ENCODE peak calls at places on chromosomes 11 and 22, in nine cellular contexts. One of them, this sample, is unnamed.

GRCh38 chr22:50015451-50016307 is 3.1 kb upstream of the IL17REL start:
- DNase-seq in HFF-Myc: no peak
- DNase-seq in stimulated activated CD8-positive, alpha-beta memory T cell treated with anti-CD3 and anti-CD28 coated beads, Interleukin-12 subunit alpha, Interleukin-12 subunit beta, amount 100 ng/mL, for 1 hour: no peak
- DNase-seq in PC-9: no peak
- DNase-seq in iris pigment epithelial cell: no peak
- DNase-seq in activated T-cell treated with anti-CD3 and anti-CD28 coated beads for 1 hour: no peak
- DNase-seq in iPS-NIHi11: peak; percentile 26
- DNase-seq in type B pancreatic cell: peak; percentile 68
- DNase-seq in HCEC 1CT: no peak
- DNase-seq in this sample: no peak

GRCh38 chr22:43247546-43248260 is 60.8 kb upstream of the TTLL12 start:
- DNase-seq in HFF-Myc: no peak
- DNase-seq in stimulated activated CD8-positive, alpha-beta memory T cell treated with anti-CD3 and anti-CD28 coated beads, Interleukin-12 subunit alpha, Interleukin-12 subunit beta, amount 100 ng/mL, for 1 hour: no peak
- DNase-seq in PC-9: no peak
- DNase-seq in iris pigment epithelial cell: no peak
- DNase-seq in activated T-cell treated with anti-CD3 and anti-CD28 coated beads for 1 hour: no peak
- DNase-seq in iPS-NIHi11: no peak
- DNase-seq in type B pancreatic cell: no peak
- DNase-seq in HCEC 1CT: no peak
- DNase-seq in this sample: no peak

GRCh38 chr11:104870910-104871309 is 27.4 kb downstream of the CASP12 start:
- DNase-seq in HFF-Myc: no peak
- DNase-seq in stimulated activated CD8-positive, alpha-beta memory T cell treated with anti-CD3 and anti-CD28 coated beads, Interleukin-12 subunit alpha, Interleukin-12 subunit beta, amount 100 ng/mL, for 1 hour: no peak
- DNase-seq in PC-9: no peak
- DNase-seq in iris pigment epithelial cell: peak; percentile 28
- DNase-seq in activated T-cell treated with anti-CD3 and anti-CD28 coated beads for 1 hour: no peak
- DNase-seq in iPS-NIHi11: no peak
- DNase-seq in type B pancreatic cell: no peak
- DNase-seq in HCEC 1CT: no peak
- DNase-seq in this sample: no peak

GRCh38 chr11:131002145-131002544 is 85.9 kb upstream of the SNX19 start:
- DNase-seq in HFF-Myc: no peak
- DNase-seq in stimulated activated CD8-positive, alpha-beta memory T cell treated with anti-CD3 and anti-CD28 coated beads, Interleukin-12 subunit alpha, Interleukin-12 subunit beta, amount 100 ng/mL, for 1 hour: no peak
- DNase-seq in PC-9: no peak
- DNase-seq in iris pigment epithelial cell: no peak
- DNase-seq in activated T-cell treated with anti-CD3 and anti-CD28 coated beads for 1 hour: no peak
- DNase-seq in iPS-NIHi11: no peak
- DNase-seq in type B pancreatic cell: no peak
- DNase-seq in HCEC 1CT: no peak
- DNase-seq in this sample: no peak

GRCh38 chr11:92739020-92739419 is 230.4 kb upstream of the MTNR1B start:
- DNase-seq in HFF-Myc: no peak
- DNase-seq in stimulated activated CD8-positive, alpha-beta memory T cell treated with anti-CD3 and anti-CD28 coated beads, Interleukin-12 subunit alpha, Interleukin-12 subunit beta, amount 100 ng/mL, for 1 hour: no peak
- DNase-seq in PC-9: no peak
- DNase-seq in iris pigment epithelial cell: peak; percentile 27
- DNase-seq in activated T-cell treated with anti-CD3 and anti-CD28 coated beads for 1 hour: no peak
- DNase-seq in iPS-NIHi11: no peak
- DNase-seq in type B pancreatic cell: no peak
- DNase-seq in HCEC 1CT: no peak
- DNase-seq in this sample: no peak

GRCh38 chr22:35205956-35206355 is 51.3 kb upstream of the HMGXB4 start:
- DNase-seq in HFF-Myc: no peak
- DNase-seq in stimulated activated CD8-positive, alpha-beta memory T cell treated with anti-CD3 and anti-CD28 coated beads, Interleukin-12 subunit alpha, Interleukin-12 subunit beta, amount 100 ng/mL, for 1 hour: no peak
- DNase-seq in PC-9: no peak
- DNase-seq in iris pigment epithelial cell: peak; percentile 14
- DNase-seq in activated T-cell treated with anti-CD3 and anti-CD28 coated beads for 1 hour: no peak
- DNase-seq in iPS-NIHi11: no peak
- DNase-seq in type B pancreatic cell: no peak
- DNase-seq in HCEC 1CT: peak; percentile 70
- DNase-seq in this sample: no peak

GRCh38 chr22:45218974-45219373 is 21.7 kb downstream of the KIAA0930 start:
- DNase-seq in HFF-Myc: no peak
- DNase-seq in stimulated activated CD8-positive, alpha-beta memory T cell treated with anti-CD3 and anti-CD28 coated beads, Interleukin-12 subunit alpha, Interleukin-12 subunit beta, amount 100 ng/mL, for 1 hour: no peak
- DNase-seq in PC-9: no peak
- DNase-seq in iris pigment epithelial cell: no peak
- DNase-seq in activated T-cell treated with anti-CD3 and anti-CD28 coated beads for 1 hour: no peak
- DNase-seq in iPS-NIHi11: no peak
- DNase-seq in type B pancreatic cell: no peak
- DNase-seq in HCEC 1CT: no peak
- DNase-seq in this sample: no peak

GRCh38 chr11:96567193-96567592 is 177.4 kb downstream of the JRKL start:
- DNase-seq in HFF-Myc: no peak
- DNase-seq in stimulated activated CD8-positive, alpha-beta memory T cell treated with anti-CD3 and anti-CD28 coated beads, Interleukin-12 subunit alpha, Interleukin-12 subunit beta, amount 100 ng/mL, for 1 hour: no peak
- DNase-seq in PC-9: no peak
- DNase-seq in iris pigment epithelial cell: peak; percentile 1
- DNase-seq in activated T-cell treated with anti-CD3 and anti-CD28 coated beads for 1 hour: no peak
- DNase-seq in iPS-NIHi11: no peak
- DNase-seq in type B pancreatic cell: no peak
- DNase-seq in HCEC 1CT: peak; percentile 18
- DNase-seq in this sample: no peak

GRCh38 chr11:32386770-32387377 is 48.5 kb downstream of the WT1 start:
- DNase-seq in HFF-Myc: peak; percentile 6
- DNase-seq in stimulated activated CD8-positive, alpha-beta memory T cell treated with anti-CD3 and anti-CD28 coated beads, Interleukin-12 subunit alpha, Interleukin-12 subunit beta, amount 100 ng/mL, for 1 hour: no peak
- DNase-seq in PC-9: no peak
- DNase-seq in iris pigment epithelial cell: peak; percentile 28
- DNase-seq in activated T-cell treated with anti-CD3 and anti-CD28 coated beads for 1 hour: no peak
- DNase-seq in iPS-NIHi11: no peak
- DNase-seq in type B pancreatic cell: no peak
- DNase-seq in HCEC 1CT: peak; percentile 81
- DNase-seq in this sample: no peak

GRCh38 chr11:102730036-102730815 is 5.5 kb upstream of the MMP8 start:
- DNase-seq in HFF-Myc: peak; percentile 81
- DNase-seq in stimulated activated CD8-positive, alpha-beta memory T cell treated with anti-CD3 and anti-CD28 coated beads, Interleukin-12 subunit alpha, Interleukin-12 subunit beta, amount 100 ng/mL, for 1 hour: no peak
- DNase-seq in PC-9: no peak
- DNase-seq in iris pigment epithelial cell: peak; percentile 13
- DNase-seq in activated T-cell treated with anti-CD3 and anti-CD28 coated beads for 1 hour: no peak
- DNase-seq in iPS-NIHi11: no peak
- DNase-seq in type B pancreatic cell: no peak
- DNase-seq in HCEC 1CT: peak; percentile 20
- DNase-seq in this sample: no peak

GRCh38 chr11:120295110-120295509 is 30.0 kb upstream of the TLCD5 start:
- DNase-seq in HFF-Myc: no peak
- DNase-seq in stimulated activated CD8-positive, alpha-beta memory T cell treated with anti-CD3 and anti-CD28 coated beads, Interleukin-12 subunit alpha, Interleukin-12 subunit beta, amount 100 ng/mL, for 1 hour: no peak
- DNase-seq in PC-9: peak; percentile 58
- DNase-seq in iris pigment epithelial cell: no peak
- DNase-seq in activated T-cell treated with anti-CD3 and anti-CD28 coated beads for 1 hour: no peak
- DNase-seq in iPS-NIHi11: no peak
- DNase-seq in type B pancreatic cell: no peak
- DNase-seq in HCEC 1CT: no peak
- DNase-seq in this sample: no peak

GRCh38 chr11:88280673-88281316 is 56.7 kb downstream of the CTSC start:
- DNase-seq in HFF-Myc: no peak
- DNase-seq in stimulated activated CD8-positive, alpha-beta memory T cell treated with anti-CD3 and anti-CD28 coated beads, Interleukin-12 subunit alpha, Interleukin-12 subunit beta, amount 100 ng/mL, for 1 hour: no peak
- DNase-seq in PC-9: no peak
- DNase-seq in iris pigment epithelial cell: peak; percentile 19
- DNase-seq in activated T-cell treated with anti-CD3 and anti-CD28 coated beads for 1 hour: no peak
- DNase-seq in iPS-NIHi11: no peak
- DNase-seq in type B pancreatic cell: no peak
- DNase-seq in HCEC 1CT: no peak
- DNase-seq in this sample: no peak

GRCh38 chr11:87926250-87926970 is 248.8 kb downstream of the RAB38 start:
- DNase-seq in HFF-Myc: peak; percentile 44
- DNase-seq in stimulated activated CD8-positive, alpha-beta memory T cell treated with anti-CD3 and anti-CD28 coated beads, Interleukin-12 subunit alpha, Interleukin-12 subunit beta, amount 100 ng/mL, for 1 hour: no peak
- DNase-seq in PC-9: peak; percentile 38
- DNase-seq in iris pigment epithelial cell: peak; percentile 81
- DNase-seq in activated T-cell treated with anti-CD3 and anti-CD28 coated beads for 1 hour: no peak
- DNase-seq in iPS-NIHi11: peak; percentile 8
- DNase-seq in type B pancreatic cell: no peak
- DNase-seq in HCEC 1CT: peak; percentile 67
- DNase-seq in this sample: no peak

GRCh38 chr11:127037001-127037400 is 36.4 kb upstream of the KIRREL3 start:
- DNase-seq in HFF-Myc: no peak
- DNase-seq in stimulated activated CD8-positive, alpha-beta memory T cell treated with anti-CD3 and anti-CD28 coated beads, Interleukin-12 subunit alpha, Interleukin-12 subunit beta, amount 100 ng/mL, for 1 hour: no peak
- DNase-seq in PC-9: no peak
- DNase-seq in iris pigment epithelial cell: no peak
- DNase-seq in activated T-cell treated with anti-CD3 and anti-CD28 coated beads for 1 hour: no peak
- DNase-seq in iPS-NIHi11: peak; percentile 14
- DNase-seq in type B pancreatic cell: no peak
- DNase-seq in HCEC 1CT: no peak
- DNase-seq in this sample: no peak

GRCh38 chr11:126791446-126791845 is 209.1 kb downstream of the KIRREL3 start:
- DNase-seq in HFF-Myc: no peak
- DNase-seq in stimulated activated CD8-positive, alpha-beta memory T cell treated with anti-CD3 and anti-CD28 coated beads, Interleukin-12 subunit alpha, Interleukin-12 subunit beta, amount 100 ng/mL, for 1 hour: no peak
- DNase-seq in PC-9: no peak
- DNase-seq in iris pigment epithelial cell: no peak
- DNase-seq in activated T-cell treated with anti-CD3 and anti-CD28 coated beads for 1 hour: no peak
- DNase-seq in iPS-NIHi11: peak; percentile 76
- DNase-seq in type B pancreatic cell: no peak
- DNase-seq in HCEC 1CT: no peak
- DNase-seq in this sample: no peak

GRCh38 chr11:84884836-84885235 is 742.3 kb downstream of the DLG2 start:
- DNase-seq in HFF-Myc: no peak
- DNase-seq in stimulated activated CD8-positive, alpha-beta memory T cell treated with anti-CD3 and anti-CD28 coated beads, Interleukin-12 subunit alpha, Interleukin-12 subunit beta, amount 100 ng/mL, for 1 hour: no peak
- DNase-seq in PC-9: no peak
- DNase-seq in iris pigment epithelial cell: no peak
- DNase-seq in activated T-cell treated with anti-CD3 and anti-CD28 coated beads for 1 hour: no peak
- DNase-seq in iPS-NIHi11: no peak
- DNase-seq in type B pancreatic cell: no peak
- DNase-seq in HCEC 1CT: no peak
- DNase-seq in this sample: no peak

GRCh38 chr11:80241766-80242165 is 800.9 kb upstream of the TENM4 start:
- DNase-seq in HFF-Myc: no peak
- DNase-seq in stimulated activated CD8-positive, alpha-beta memory T cell treated with anti-CD3 and anti-CD28 coated beads, Interleukin-12 subunit alpha, Interleukin-12 subunit beta, amount 100 ng/mL, for 1 hour: no peak
- DNase-seq in PC-9: no peak
- DNase-seq in iris pigment epithelial cell: peak; percentile 44
- DNase-seq in activated T-cell treated with anti-CD3 and anti-CD28 coated beads for 1 hour: no peak
- DNase-seq in iPS-NIHi11: no peak
- DNase-seq in type B pancreatic cell: no peak
- DNase-seq in HCEC 1CT: no peak
- DNase-seq in this sample: no peak

GRCh38 chr22:43887391-43887790 is 4.4 kb downstream of the PNPLA5 start:
- DNase-seq in HFF-Myc: no peak
- DNase-seq in stimulated activated CD8-positive, alpha-beta memory T cell treated with anti-CD3 and anti-CD28 coated beads, Interleukin-12 subunit alpha, Interleukin-12 subunit beta, amount 100 ng/mL, for 1 hour: no peak
- DNase-seq in PC-9: no peak
- DNase-seq in iris pigment epithelial cell: no peak
- DNase-seq in activated T-cell treated with anti-CD3 and anti-CD28 coated beads for 1 hour: no peak
- DNase-seq in iPS-NIHi11: no peak
- DNase-seq in type B pancreatic cell: no peak
- DNase-seq in HCEC 1CT: no peak
- DNase-seq in this sample: no peak

GRCh38 chr11:117928818-117929567 is at the start of gene TMPRSS13:
- DNase-seq in HFF-Myc: no peak
- DNase-seq in stimulated activated CD8-positive, alpha-beta memory T cell treated with anti-CD3 and anti-CD28 coated beads, Interleukin-12 subunit alpha, Interleukin-12 subunit beta, amount 100 ng/mL, for 1 hour: no peak
- DNase-seq in PC-9: peak; percentile 80
- DNase-seq in iris pigment epithelial cell: no peak
- DNase-seq in activated T-cell treated with anti-CD3 and anti-CD28 coated beads for 1 hour: no peak
- DNase-seq in iPS-NIHi11: peak; percentile 74
- DNase-seq in type B pancreatic cell: no peak
- DNase-seq in HCEC 1CT: no peak
- DNase-seq in this sample: no peak

GRCh38 chr11:117528061-117528780 is 200.6 kb downstream of the CEP164 start:
- DNase-seq in HFF-Myc: no peak
- DNase-seq in stimulated activated CD8-positive, alpha-beta memory T cell treated with anti-CD3 and anti-CD28 coated beads, Interleukin-12 subunit alpha, Interleukin-12 subunit beta, amount 100 ng/mL, for 1 hour: no peak
- DNase-seq in PC-9: no peak
- DNase-seq in iris pigment epithelial cell: no peak
- DNase-seq in activated T-cell treated with anti-CD3 and anti-CD28 coated beads for 1 hour: no peak
- DNase-seq in iPS-NIHi11: no peak
- DNase-seq in type B pancreatic cell: no peak
- DNase-seq in HCEC 1CT: no peak
- DNase-seq in this sample: no peak

GRCh38 chr11:134939905-134940304 is 527.9 kb upstream of the B3GAT1 start:
- DNase-seq in HFF-Myc: no peak
- DNase-seq in stimulated activated CD8-positive, alpha-beta memory T cell treated with anti-CD3 and anti-CD28 coated beads, Interleukin-12 subunit alpha, Interleukin-12 subunit beta, amount 100 ng/mL, for 1 hour: no peak
- DNase-seq in PC-9: no peak
- DNase-seq in iris pigment epithelial cell: no peak
- DNase-seq in activated T-cell treated with anti-CD3 and anti-CD28 coated beads for 1 hour: no peak
- DNase-seq in iPS-NIHi11: no peak
- DNase-seq in type B pancreatic cell: no peak
- DNase-seq in HCEC 1CT: no peak
- DNase-seq in this sample: no peak

GRCh38 chr22:27487600-27488450 is 313.7 kb downstream of the MN1 start:
- DNase-seq in HFF-Myc: no peak
- DNase-seq in stimulated activated CD8-positive, alpha-beta memory T cell treated with anti-CD3 and anti-CD28 coated beads, Interleukin-12 subunit alpha, Interleukin-12 subunit beta, amount 100 ng/mL, for 1 hour: no peak
- DNase-seq in PC-9: peak; percentile 20
- DNase-seq in iris pigment epithelial cell: peak; percentile 77
- DNase-seq in activated T-cell treated with anti-CD3 and anti-CD28 coated beads for 1 hour: no peak
- DNase-seq in iPS-NIHi11: no peak
- DNase-seq in type B pancreatic cell: no peak
- DNase-seq in HCEC 1CT: peak; percentile 50
- DNase-seq in this sample: no peak

GRCh38 chr11:12076840-12077534 is 33.4 kb upstream of the MICAL2 start:
- DNase-seq in HFF-Myc: no peak
- DNase-seq in stimulated activated CD8-positive, alpha-beta memory T cell treated with anti-CD3 and anti-CD28 coated beads, Interleukin-12 subunit alpha, Interleukin-12 subunit beta, amount 100 ng/mL, for 1 hour: no peak
- DNase-seq in PC-9: no peak
- DNase-seq in iris pigment epithelial cell: no peak
- DNase-seq in activated T-cell treated with anti-CD3 and anti-CD28 coated beads for 1 hour: no peak
- DNase-seq in iPS-NIHi11: no peak
- DNase-seq in type B pancreatic cell: no peak
- DNase-seq in HCEC 1CT: no peak
- DNase-seq in this sample: no peak

GRCh38 chr11:65576867-65577755 is 1.3 kb downstream of the EHBP1L1 start:
- DNase-seq in HFF-Myc: no peak
- DNase-seq in stimulated activated CD8-positive, alpha-beta memory T cell treated with anti-CD3 and anti-CD28 coated beads, Interleukin-12 subunit alpha, Interleukin-12 subunit beta, amount 100 ng/mL, for 1 hour: no peak
- DNase-seq in PC-9: peak; percentile 90
- DNase-seq in iris pigment epithelial cell: peak; percentile 47
- DNase-seq in activated T-cell treated with anti-CD3 and anti-CD28 coated beads for 1 hour: no peak
- DNase-seq in iPS-NIHi11: no peak
- DNase-seq in type B pancreatic cell: no peak
- DNase-seq in HCEC 1CT: peak; percentile 70
- DNase-seq in this sample: no peak

GRCh38 chr11:108872781-108873291 is 208.0 kb downstream of the DDX10 start:
- DNase-seq in HFF-Myc: no peak
- DNase-seq in stimulated activated CD8-positive, alpha-beta memory T cell treated with anti-CD3 and anti-CD28 coated beads, Interleukin-12 subunit alpha, Interleukin-12 subunit beta, amount 100 ng/mL, for 1 hour: no peak
- DNase-seq in PC-9: no peak
- DNase-seq in iris pigment epithelial cell: no peak
- DNase-seq in activated T-cell treated with anti-CD3 and anti-CD28 coated beads for 1 hour: no peak
- DNase-seq in iPS-NIHi11: no peak
- DNase-seq in type B pancreatic cell: no peak
- DNase-seq in HCEC 1CT: peak; percentile 66
- DNase-seq in this sample: no peak

GRCh38 chr22:22420580-22420979 is 88.0 kb downstream of the ZNF280B start:
- DNase-seq in HFF-Myc: no peak
- DNase-seq in stimulated activated CD8-positive, alpha-beta memory T cell treated with anti-CD3 and anti-CD28 coated beads, Interleukin-12 subunit alpha, Interleukin-12 subunit beta, amount 100 ng/mL, for 1 hour: no peak
- DNase-seq in PC-9: no peak
- DNase-seq in iris pigment epithelial cell: no peak
- DNase-seq in activated T-cell treated with anti-CD3 and anti-CD28 coated beads for 1 hour: no peak
- DNase-seq in iPS-NIHi11: no peak
- DNase-seq in type B pancreatic cell: no peak
- DNase-seq in HCEC 1CT: no peak
- DNase-seq in this sample: no peak

GRCh38 chr22:24505337-24505736 is 10.2 kb downstream of the UPB1 start:
- DNase-seq in HFF-Myc: no peak
- DNase-seq in stimulated activated CD8-positive, alpha-beta memory T cell treated with anti-CD3 and anti-CD28 coated beads, Interleukin-12 subunit alpha, Interleukin-12 subunit beta, amount 100 ng/mL, for 1 hour: no peak
- DNase-seq in PC-9: no peak
- DNase-seq in iris pigment epithelial cell: no peak
- DNase-seq in activated T-cell treated with anti-CD3 and anti-CD28 coated beads for 1 hour: no peak
- DNase-seq in iPS-NIHi11: no peak
- DNase-seq in type B pancreatic cell: no peak
- DNase-seq in HCEC 1CT: no peak
- DNase-seq in this sample: no peak

GRCh38 chr11:2088746-2089535 is 50.2 kb downstream of the IGF2 start:
- DNase-seq in HFF-Myc: no peak
- DNase-seq in stimulated activated CD8-positive, alpha-beta memory T cell treated with anti-CD3 and anti-CD28 coated beads, Interleukin-12 subunit alpha, Interleukin-12 subunit beta, amount 100 ng/mL, for 1 hour: no peak
- DNase-seq in PC-9: no peak
- DNase-seq in iris pigment epithelial cell: no peak
- DNase-seq in activated T-cell treated with anti-CD3 and anti-CD28 coated beads for 1 hour: no peak
- DNase-seq in iPS-NIHi11: peak; percentile 50
- DNase-seq in type B pancreatic cell: peak; percentile 58
- DNase-seq in HCEC 1CT: no peak
- DNase-seq in this sample: no peak

GRCh38 chr11:88292156-88292844 is 45.2 kb downstream of the CTSC start:
- DNase-seq in HFF-Myc: no peak
- DNase-seq in stimulated activated CD8-positive, alpha-beta memory T cell treated with anti-CD3 and anti-CD28 coated beads, Interleukin-12 subunit alpha, Interleukin-12 subunit beta, amount 100 ng/mL, for 1 hour: no peak
- DNase-seq in PC-9: peak; percentile 30
- DNase-seq in iris pigment epithelial cell: peak; percentile 37
- DNase-seq in activated T-cell treated with anti-CD3 and anti-CD28 coated beads for 1 hour: no peak
- DNase-seq in iPS-NIHi11: no peak
- DNase-seq in type B pancreatic cell: no peak
- DNase-seq in HCEC 1CT: peak; percentile 28
- DNase-seq in this sample: no peak

GRCh38 chr22:22465782-22466181 is 42.8 kb downstream of the ZNF280B start:
- DNase-seq in HFF-Myc: no peak
- DNase-seq in stimulated activated CD8-positive, alpha-beta memory T cell treated with anti-CD3 and anti-CD28 coated beads, Interleukin-12 subunit alpha, Interleukin-12 subunit beta, amount 100 ng/mL, for 1 hour: no peak
- DNase-seq in PC-9: no peak
- DNase-seq in iris pigment epithelial cell: peak; percentile 28
- DNase-seq in activated T-cell treated with anti-CD3 and anti-CD28 coated beads for 1 hour: no peak
- DNase-seq in iPS-NIHi11: no peak
- DNase-seq in type B pancreatic cell: no peak
- DNase-seq in HCEC 1CT: peak; percentile 18
- DNase-seq in this sample: no peak

GRCh38 chr11:118436639-118437045 is 350 bp downstream of the KMT2A start:
- DNase-seq in HFF-Myc: no peak
- DNase-seq in stimulated activated CD8-positive, alpha-beta memory T cell treated with anti-CD3 and anti-CD28 coated beads, Interleukin-12 subunit alpha, Interleukin-12 subunit beta, amount 100 ng/mL, for 1 hour: no peak
- DNase-seq in PC-9: no peak
- DNase-seq in iris pigment epithelial cell: peak; percentile 25
- DNase-seq in activated T-cell treated with anti-CD3 and anti-CD28 coated beads for 1 hour: no peak
- DNase-seq in iPS-NIHi11: no peak
- DNase-seq in type B pancreatic cell: no peak
- DNase-seq in HCEC 1CT: peak; percentile 13
- DNase-seq in this sample: no peak

This sample was measured in naive thymus-derived CD8-positive, alpha-beta T cell.